ENCODE peak calls at places on chromosomes 6 and 20, in eight cellular contexts. One of them, this sample, is unnamed. For H3K36me3, the result is how much of the 10 kb centered on the place peaks cover.

GRCh38 chr6:98092326-98092725 is 742.0 kb upstream of the POU3F2 start:
- DNase-seq in fibroblast of lung: no peak
- DNase-seq in naive thymus-derived CD4-positive, alpha-beta T cell: no peak
- DNase-seq in ascending aorta: no peak
- DNase-seq in GM23248: no peak
- DNase-seq in adrenal gland: no peak
- DNase-seq in CD8-positive, alpha-beta T cell: no peak
- DNase-seq in testis: no peak
- DNase-seq in this sample: no peak

GRCh38 chr6:2841264-2842138 is at the start of gene SERPINB1:
- DNase-seq in fibroblast of lung: peak
- DNase-seq in naive thymus-derived CD4-positive, alpha-beta T cell: peak
- DNase-seq in ascending aorta: peak
- DNase-seq in GM23248: peak
- DNase-seq in adrenal gland: peak
- DNase-seq in CD8-positive, alpha-beta T cell: peak
- DNase-seq in testis: peak
- DNase-seq in this sample: no peak

GRCh38 chr6:125947581-125947980 is 9.0 kb upstream of the HINT3 start:
- DNase-seq in fibroblast of lung: peak
- DNase-seq in naive thymus-derived CD4-positive, alpha-beta T cell: no peak
- DNase-seq in ascending aorta: no peak
- DNase-seq in GM23248: peak
- DNase-seq in adrenal gland: peak
- DNase-seq in CD8-positive, alpha-beta T cell: no peak
- DNase-seq in testis: no peak
- DNase-seq in this sample: no peak

GRCh38 chr6:32982084-32982701 is 13.8 kb downstream of the BRD2 start:
- DNase-seq in fibroblast of lung: no peak
- DNase-seq in naive thymus-derived CD4-positive, alpha-beta T cell: no peak
- DNase-seq in ascending aorta: no peak
- DNase-seq in GM23248: peak
- DNase-seq in adrenal gland: no peak
- DNase-seq in CD8-positive, alpha-beta T cell: no peak
- DNase-seq in testis: no peak
- DNase-seq in this sample: peak

GRCh38 chr20:19451591-19452295 is 239.3 kb downstream of the SLC24A3 start:
- DNase-seq in fibroblast of lung: no peak
- DNase-seq in naive thymus-derived CD4-positive, alpha-beta T cell: no peak
- DNase-seq in ascending aorta: no peak
- DNase-seq in GM23248: no peak
- DNase-seq in adrenal gland: no peak
- DNase-seq in CD8-positive, alpha-beta T cell: no peak
- DNase-seq in testis: no peak
- DNase-seq in this sample: no peak

GRCh38 chr6:71478834-71479541 is 190.4 kb downstream of the OGFRL1 start:
- DNase-seq in fibroblast of lung: peak
- DNase-seq in naive thymus-derived CD4-positive, alpha-beta T cell: no peak
- DNase-seq in ascending aorta: no peak
- DNase-seq in GM23248: peak
- DNase-seq in adrenal gland: no peak
- DNase-seq in CD8-positive, alpha-beta T cell: no peak
- DNase-seq in testis: no peak
- DNase-seq in this sample: no peak

GRCh38 chr6:118755941-118756646 is 104.7 kb upstream of the CEP85L start:
- DNase-seq in fibroblast of lung: no peak
- DNase-seq in naive thymus-derived CD4-positive, alpha-beta T cell: peak
- DNase-seq in ascending aorta: no peak
- DNase-seq in GM23248: no peak
- DNase-seq in adrenal gland: no peak
- DNase-seq in CD8-positive, alpha-beta T cell: no peak
- DNase-seq in testis: no peak
- DNase-seq in this sample: no peak

GRCh38 chr6:92130944-92131343 is 1288.4 kb downstream of the EPHA7 start:
- DNase-seq in fibroblast of lung: no peak
- DNase-seq in naive thymus-derived CD4-positive, alpha-beta T cell: no peak
- DNase-seq in ascending aorta: no peak
- DNase-seq in GM23248: no peak
- DNase-seq in adrenal gland: no peak
- DNase-seq in CD8-positive, alpha-beta T cell: no peak
- DNase-seq in testis: no peak
- DNase-seq in this sample: no peak

GRCh38 chr6:46610862-46611553 is 41.6 kb downstream of the CYP39A1 start:
- DNase-seq in fibroblast of lung: no peak
- DNase-seq in naive thymus-derived CD4-positive, alpha-beta T cell: no peak
- DNase-seq in ascending aorta: no peak
- DNase-seq in GM23248: no peak
- DNase-seq in adrenal gland: no peak
- DNase-seq in CD8-positive, alpha-beta T cell: no peak
- DNase-seq in testis: no peak
- DNase-seq in this sample: no peak

GRCh38 chr6:52577022-52577777 is at the start of gene TRAM2:
- DNase-seq in fibroblast of lung: peak
- DNase-seq in naive thymus-derived CD4-positive, alpha-beta T cell: peak
- DNase-seq in ascending aorta: peak
- DNase-seq in GM23248: peak
- DNase-seq in adrenal gland: peak
- DNase-seq in CD8-positive, alpha-beta T cell: peak
- DNase-seq in testis: peak
- DNase-seq in this sample: peak

GRCh38 chr20:48697845-48698491 is 129.8 kb downstream of the PREX1 start:
- DNase-seq in fibroblast of lung: peak
- DNase-seq in naive thymus-derived CD4-positive, alpha-beta T cell: no peak
- DNase-seq in ascending aorta: peak
- DNase-seq in GM23248: peak
- DNase-seq in adrenal gland: peak
- DNase-seq in CD8-positive, alpha-beta T cell: no peak
- DNase-seq in testis: peak
- DNase-seq in this sample: no peak

GRCh38 chr6:36444470-36444869 is 1.7 kb downstream of the KCTD20 start:
- DNase-seq in fibroblast of lung: peak
- DNase-seq in naive thymus-derived CD4-positive, alpha-beta T cell: no peak
- DNase-seq in ascending aorta: no peak
- DNase-seq in GM23248: peak
- DNase-seq in adrenal gland: no peak
- DNase-seq in CD8-positive, alpha-beta T cell: no peak
- DNase-seq in testis: no peak
- DNase-seq in this sample: no peak

GRCh38 chr6:159819098-159819497 is 19.0 kb downstream of the PNLDC1 start:
- DNase-seq in fibroblast of lung: no peak
- DNase-seq in naive thymus-derived CD4-positive, alpha-beta T cell: no peak
- DNase-seq in ascending aorta: no peak
- DNase-seq in GM23248: no peak
- DNase-seq in adrenal gland: no peak
- DNase-seq in CD8-positive, alpha-beta T cell: no peak
- DNase-seq in testis: no peak
- DNase-seq in this sample: no peak

GRCh38 chr20:45470262-45470931 is 844 bp downstream of the WFDC2 start:
- DNase-seq in fibroblast of lung: peak
- DNase-seq in naive thymus-derived CD4-positive, alpha-beta T cell: no peak
- DNase-seq in ascending aorta: no peak
- DNase-seq in GM23248: peak
- DNase-seq in adrenal gland: no peak
- DNase-seq in CD8-positive, alpha-beta T cell: no peak
- DNase-seq in testis: peak
- DNase-seq in this sample: no peak

GRCh38 chr6:32140420-32141046 is 10.4 kb upstream of the FKBPL start:
- DNase-seq in fibroblast of lung: no peak
- DNase-seq in naive thymus-derived CD4-positive, alpha-beta T cell: no peak
- DNase-seq in ascending aorta: no peak
- DNase-seq in GM23248: no peak
- DNase-seq in adrenal gland: peak
- DNase-seq in CD8-positive, alpha-beta T cell: no peak
- DNase-seq in testis: no peak
- DNase-seq in this sample: no peak

GRCh38 chr20:4067600-4068261 is 52.4 kb upstream of the RNF24 start:
- DNase-seq in fibroblast of lung: peak
- DNase-seq in naive thymus-derived CD4-positive, alpha-beta T cell: no peak
- DNase-seq in ascending aorta: peak
- DNase-seq in GM23248: peak
- DNase-seq in adrenal gland: no peak
- DNase-seq in CD8-positive, alpha-beta T cell: no peak
- DNase-seq in testis: no peak
- DNase-seq in this sample: no peak

DNA sequence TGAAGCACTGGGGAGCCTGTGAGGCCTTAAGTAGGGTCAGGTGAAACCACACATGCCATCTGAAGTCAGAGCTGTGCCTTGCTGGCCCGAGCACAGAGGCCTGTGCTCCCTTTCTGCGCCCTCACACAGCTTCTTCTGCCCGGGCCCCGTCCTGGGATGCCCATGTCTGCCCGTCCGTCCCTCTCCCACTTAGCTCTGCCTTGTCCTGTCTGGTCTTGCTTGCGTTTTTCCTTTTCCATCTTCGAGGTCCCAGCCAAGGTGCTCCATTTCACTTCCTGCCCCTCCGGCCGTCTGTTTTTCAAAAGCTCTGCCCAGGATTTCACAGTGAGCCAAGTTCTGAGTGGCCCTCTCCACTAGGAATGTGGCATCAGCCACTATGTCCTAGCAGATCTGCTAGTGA is 45.6 kb downstream of the PYGB start:
- DNase-seq in fibroblast of lung: no peak
- DNase-seq in naive thymus-derived CD4-positive, alpha-beta T cell: no peak
- DNase-seq in ascending aorta: no peak
- DNase-seq in GM23248: no peak
- DNase-seq in adrenal gland: no peak
- DNase-seq in CD8-positive, alpha-beta T cell: no peak
- DNase-seq in testis: no peak
- DNase-seq in this sample: no peak
- H3K36me3 ChIP-seq in fibroblast of lung: under half
- H3K36me3 ChIP-seq in naive thymus-derived CD4-positive, alpha-beta T cell: half or more
- H3K36me3 ChIP-seq in ascending aorta: under half
- H3K36me3 ChIP-seq in GM23248: under half
- H3K36me3 ChIP-seq in adrenal gland: under half
- H3K36me3 ChIP-seq in CD8-positive, alpha-beta T cell: under half
- H3K36me3 ChIP-seq in testis: under half
- H3K36me3 ChIP-seq in this sample: under half

DNA sequence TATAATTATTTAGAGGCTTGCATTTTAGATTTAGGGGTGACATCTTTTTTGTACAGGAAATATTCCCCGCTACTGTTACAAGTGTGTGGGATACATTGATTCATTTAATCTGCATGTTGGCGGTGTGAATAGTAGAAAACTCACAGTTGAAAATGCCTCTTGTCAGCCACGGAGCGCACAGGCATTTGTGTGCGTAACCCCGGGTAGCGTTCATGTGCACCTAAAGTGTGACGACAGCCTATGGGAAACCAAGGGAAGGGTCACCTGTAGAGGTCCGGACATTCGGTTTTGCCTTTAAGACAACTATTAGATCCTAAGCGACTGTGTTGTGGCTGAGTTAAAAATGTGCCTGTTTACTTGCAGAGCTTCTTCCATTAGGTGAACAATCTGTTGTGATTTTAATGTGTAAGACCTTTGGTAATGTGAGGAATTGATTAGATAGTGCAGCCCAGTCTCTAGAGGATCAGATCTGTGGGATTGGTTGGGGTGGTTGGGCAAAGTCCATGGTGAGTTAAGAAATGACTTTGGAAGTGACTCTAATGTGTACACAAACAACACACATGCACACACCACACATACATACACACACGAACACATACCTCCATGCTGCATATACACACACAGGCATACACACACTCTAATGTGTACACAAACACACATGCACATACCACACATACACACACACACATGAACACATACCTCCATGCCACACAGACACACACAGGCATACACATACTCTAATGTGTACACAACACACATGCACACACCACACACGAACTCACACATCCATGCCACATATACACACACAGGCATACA is 15.7 kb downstream of the ERMARD start:
- DNase-seq in fibroblast of lung: no peak
- DNase-seq in naive thymus-derived CD4-positive, alpha-beta T cell: no peak
- DNase-seq in ascending aorta: no peak
- DNase-seq in GM23248: no peak
- DNase-seq in adrenal gland: no peak
- DNase-seq in CD8-positive, alpha-beta T cell: no peak
- DNase-seq in testis: no peak
- DNase-seq in this sample: no peak
- H3K36me3 ChIP-seq in fibroblast of lung: under half
- H3K36me3 ChIP-seq in naive thymus-derived CD4-positive, alpha-beta T cell: half or more
- H3K36me3 ChIP-seq in ascending aorta: under half
- H3K36me3 ChIP-seq in GM23248: under half
- H3K36me3 ChIP-seq in adrenal gland: half or more
- H3K36me3 ChIP-seq in CD8-positive, alpha-beta T cell: under half
- H3K36me3 ChIP-seq in testis: under half
- H3K36me3 ChIP-seq in this sample: half or more

GRCh38 chr6:40721252-40721936 is 134.2 kb upstream of the LRFN2 start:
- DNase-seq in fibroblast of lung: no peak
- DNase-seq in naive thymus-derived CD4-positive, alpha-beta T cell: no peak
- DNase-seq in ascending aorta: no peak
- DNase-seq in GM23248: no peak
- DNase-seq in adrenal gland: no peak
- DNase-seq in CD8-positive, alpha-beta T cell: no peak
- DNase-seq in testis: no peak
- DNase-seq in this sample: no peak

GRCh38 chr6:40719671-40720374 is 132.7 kb upstream of the LRFN2 start:
- DNase-seq in fibroblast of lung: peak
- DNase-seq in naive thymus-derived CD4-positive, alpha-beta T cell: no peak
- DNase-seq in ascending aorta: no peak
- DNase-seq in GM23248: peak
- DNase-seq in adrenal gland: no peak
- DNase-seq in CD8-positive, alpha-beta T cell: no peak
- DNase-seq in testis: no peak
- DNase-seq in this sample: peak

GRCh38 chr6:40718401-40718800 is 131.2 kb upstream of the LRFN2 start:
- DNase-seq in fibroblast of lung: no peak
- DNase-seq in naive thymus-derived CD4-positive, alpha-beta T cell: no peak
- DNase-seq in ascending aorta: no peak
- DNase-seq in GM23248: no peak
- DNase-seq in adrenal gland: no peak
- DNase-seq in CD8-positive, alpha-beta T cell: no peak
- DNase-seq in testis: no peak
- DNase-seq in this sample: no peak

GRCh38 chr6:40722081-40722480 is 134.9 kb upstream of the LRFN2 start:
- DNase-seq in fibroblast of lung: no peak
- DNase-seq in naive thymus-derived CD4-positive, alpha-beta T cell: no peak
- DNase-seq in ascending aorta: no peak
- DNase-seq in GM23248: no peak
- DNase-seq in adrenal gland: no peak
- DNase-seq in CD8-positive, alpha-beta T cell: no peak
- DNase-seq in testis: no peak
- DNase-seq in this sample: no peak

DNA sequence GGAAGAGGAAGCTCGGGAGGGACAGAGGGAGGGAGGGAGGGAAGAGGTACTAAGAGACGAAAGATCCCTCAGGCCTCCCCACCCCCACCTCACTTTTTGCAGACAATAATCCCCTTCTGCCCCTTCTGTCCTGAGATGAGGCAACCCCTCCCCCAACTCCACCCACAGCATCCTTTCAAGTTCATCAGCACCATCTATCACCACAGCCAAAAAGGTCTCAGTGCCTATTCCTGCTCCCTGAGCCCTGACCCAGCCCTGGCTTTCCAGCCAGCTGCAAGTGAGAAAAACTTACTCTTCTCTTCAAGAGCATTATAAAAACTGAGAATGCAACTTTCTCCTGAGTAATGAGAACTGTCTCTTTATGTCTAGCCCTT is 133.2 kb upstream of the LRFN2 start:
- DNase-seq in fibroblast of lung: no peak
- DNase-seq in naive thymus-derived CD4-positive, alpha-beta T cell: no peak
- DNase-seq in ascending aorta: no peak
- DNase-seq in GM23248: no peak
- DNase-seq in adrenal gland: no peak
- DNase-seq in CD8-positive, alpha-beta T cell: no peak
- DNase-seq in testis: no peak
- DNase-seq in this sample: no peak
- H3K36me3 ChIP-seq in fibroblast of lung: under half
- H3K36me3 ChIP-seq in naive thymus-derived CD4-positive, alpha-beta T cell: under half
- H3K36me3 ChIP-seq in ascending aorta: under half
- H3K36me3 ChIP-seq in GM23248: under half
- H3K36me3 ChIP-seq in adrenal gland: under half
- H3K36me3 ChIP-seq in CD8-positive, alpha-beta T cell: under half
- H3K36me3 ChIP-seq in testis: under half
- H3K36me3 ChIP-seq in this sample: under half

GRCh38 chr20:37185681-37186080 is 6.3 kb upstream of the MROH8 start:
- DNase-seq in fibroblast of lung: no peak
- DNase-seq in naive thymus-derived CD4-positive, alpha-beta T cell: no peak
- DNase-seq in ascending aorta: no peak
- DNase-seq in GM23248: no peak
- DNase-seq in adrenal gland: peak
- DNase-seq in CD8-positive, alpha-beta T cell: no peak
- DNase-seq in testis: no peak
- DNase-seq in this sample: no peak
- H3K36me3 ChIP-seq in fibroblast of lung: under half
- H3K36me3 ChIP-seq in naive thymus-derived CD4-positive, alpha-beta T cell: half or more
- H3K36me3 ChIP-seq in ascending aorta: under half
- H3K36me3 ChIP-seq in GM23248: under half
- H3K36me3 ChIP-seq in adrenal gland: under half
- H3K36me3 ChIP-seq in CD8-positive, alpha-beta T cell: under half
- H3K36me3 ChIP-seq in testis: under half
- H3K36me3 ChIP-seq in this sample: half or more